ENCODE peak calls at places on chromosomes 11 and 22, in ten cellular contexts. One of them, this sample, is unnamed.

GRCh38 chr11:2759228-2760195 is 59.7 kb upstream of the KCNQ1OT1 start:
- DNase-seq in A549: no peak
- DNase-seq in keratinocyte: no peak
- DNase-seq in K562: no peak
- DNase-seq in fibroblast of lung: no peak
- DNase-seq in neural progenitor cell: no peak
- DNase-seq in mammary epithelial cell: no peak
- DNase-seq in IMR-90: no peak
- DNase-seq in GM23248: no peak
- DNase-seq in PC-3: no peak
- DNase-seq in this sample: no peak

GRCh38 chr22:42754658-42755057 is 34.0 kb upstream of the A4GALT start:
- DNase-seq in A549: peak; percentile 97
- DNase-seq in keratinocyte: no peak
- DNase-seq in K562: peak; percentile 42
- DNase-seq in fibroblast of lung: peak; percentile 91
- DNase-seq in neural progenitor cell: no peak
- DNase-seq in mammary epithelial cell: peak; percentile 25
- DNase-seq in IMR-90: peak; percentile 92
- DNase-seq in GM23248: peak; percentile 88
- DNase-seq in PC-3: peak; percentile 23
- DNase-seq in this sample: no peak

GRCh38 chr22:28142361-28142801 is 223.3 kb upstream of the PITPNB start:
- DNase-seq in A549: no peak
- DNase-seq in keratinocyte: no peak
- DNase-seq in K562: no peak
- DNase-seq in fibroblast of lung: peak; percentile 92
- DNase-seq in neural progenitor cell: peak; percentile 10
- DNase-seq in mammary epithelial cell: peak; percentile 20
- DNase-seq in IMR-90: peak; percentile 85
- DNase-seq in GM23248: peak; percentile 91
- DNase-seq in PC-3: peak; percentile 12
- DNase-seq in this sample: no peak

GRCh38 chr11:63779044-63779443 is 10.5 kb upstream of the ZFTA start:
- DNase-seq in A549: no peak
- DNase-seq in keratinocyte: no peak
- DNase-seq in K562: no peak
- DNase-seq in fibroblast of lung: no peak
- DNase-seq in neural progenitor cell: no peak
- DNase-seq in mammary epithelial cell: no peak
- DNase-seq in IMR-90: no peak
- DNase-seq in GM23248: no peak
- DNase-seq in PC-3: no peak
- DNase-seq in this sample: no peak

GRCh38 chr22:45183974-45184373 is 20.2 kb downstream of the NUP50 start:
- DNase-seq in A549: no peak
- DNase-seq in keratinocyte: no peak
- DNase-seq in K562: no peak
- DNase-seq in fibroblast of lung: no peak
- DNase-seq in neural progenitor cell: no peak
- DNase-seq in mammary epithelial cell: no peak
- DNase-seq in IMR-90: no peak
- DNase-seq in GM23248: no peak
- DNase-seq in PC-3: no peak
- DNase-seq in this sample: no peak

GRCh38 chr11:66443602-66444001 is 5.0 kb upstream of the MRPL11 start:
- DNase-seq in A549: peak; percentile 59
- DNase-seq in keratinocyte: no peak
- DNase-seq in K562: no peak
- DNase-seq in fibroblast of lung: peak; percentile 79
- DNase-seq in neural progenitor cell: no peak
- DNase-seq in mammary epithelial cell: peak; percentile 91
- DNase-seq in IMR-90: peak; percentile 92
- DNase-seq in GM23248: peak; percentile 94
- DNase-seq in PC-3: peak; percentile 98
- DNase-seq in this sample: no peak

GRCh38 chr22:32799516-32799915 is 2.0 kb upstream of the TIMP3 start:
- DNase-seq in A549: no peak
- DNase-seq in keratinocyte: no peak
- DNase-seq in K562: no peak
- DNase-seq in fibroblast of lung: no peak
- DNase-seq in neural progenitor cell: no peak
- DNase-seq in mammary epithelial cell: no peak
- DNase-seq in IMR-90: no peak
- DNase-seq in GM23248: no peak
- DNase-seq in PC-3: no peak
- DNase-seq in this sample: no peak

GRCh38 chr11:76225122-76225584 is 18.9 kb upstream of the WNT11 start:
- DNase-seq in A549: no peak
- DNase-seq in keratinocyte: no peak
- DNase-seq in K562: no peak
- DNase-seq in fibroblast of lung: no peak
- DNase-seq in neural progenitor cell: no peak
- DNase-seq in mammary epithelial cell: no peak
- DNase-seq in IMR-90: no peak
- DNase-seq in GM23248: peak; percentile 23
- DNase-seq in PC-3: no peak
- DNase-seq in this sample: no peak

GRCh38 chr11:44600739-44601416 is 35.4 kb downstream of the CD82 start:
- DNase-seq in A549: no peak
- DNase-seq in keratinocyte: no peak
- DNase-seq in K562: no peak
- DNase-seq in fibroblast of lung: peak; percentile 68
- DNase-seq in neural progenitor cell: no peak
- DNase-seq in mammary epithelial cell: no peak
- DNase-seq in IMR-90: peak; percentile 20
- DNase-seq in GM23248: no peak
- DNase-seq in PC-3: no peak
- DNase-seq in this sample: no peak

GRCh38 chr11:44604171-44604581 is 38.7 kb downstream of the CD82 start:
- DNase-seq in A549: no peak
- DNase-seq in keratinocyte: no peak
- DNase-seq in K562: no peak
- DNase-seq in fibroblast of lung: no peak
- DNase-seq in neural progenitor cell: no peak
- DNase-seq in mammary epithelial cell: no peak
- DNase-seq in IMR-90: peak; percentile 53
- DNase-seq in GM23248: peak; percentile 56
- DNase-seq in PC-3: peak; percentile 21
- DNase-seq in this sample: no peak

GRCh38 chr11:44600261-44600660 is 34.8 kb downstream of the CD82 start:
- DNase-seq in A549: no peak
- DNase-seq in keratinocyte: no peak
- DNase-seq in K562: no peak
- DNase-seq in fibroblast of lung: no peak
- DNase-seq in neural progenitor cell: no peak
- DNase-seq in mammary epithelial cell: no peak
- DNase-seq in IMR-90: no peak
- DNase-seq in GM23248: no peak
- DNase-seq in PC-3: no peak
- DNase-seq in this sample: no peak

GRCh38 chr11:44602810-44603410 is 37.4 kb downstream of the CD82 start:
- DNase-seq in A549: no peak
- DNase-seq in keratinocyte: no peak
- DNase-seq in K562: no peak
- DNase-seq in fibroblast of lung: no peak
- DNase-seq in neural progenitor cell: no peak
- DNase-seq in mammary epithelial cell: no peak
- DNase-seq in IMR-90: no peak
- DNase-seq in GM23248: no peak
- DNase-seq in PC-3: no peak
- DNase-seq in this sample: no peak

DNA sequence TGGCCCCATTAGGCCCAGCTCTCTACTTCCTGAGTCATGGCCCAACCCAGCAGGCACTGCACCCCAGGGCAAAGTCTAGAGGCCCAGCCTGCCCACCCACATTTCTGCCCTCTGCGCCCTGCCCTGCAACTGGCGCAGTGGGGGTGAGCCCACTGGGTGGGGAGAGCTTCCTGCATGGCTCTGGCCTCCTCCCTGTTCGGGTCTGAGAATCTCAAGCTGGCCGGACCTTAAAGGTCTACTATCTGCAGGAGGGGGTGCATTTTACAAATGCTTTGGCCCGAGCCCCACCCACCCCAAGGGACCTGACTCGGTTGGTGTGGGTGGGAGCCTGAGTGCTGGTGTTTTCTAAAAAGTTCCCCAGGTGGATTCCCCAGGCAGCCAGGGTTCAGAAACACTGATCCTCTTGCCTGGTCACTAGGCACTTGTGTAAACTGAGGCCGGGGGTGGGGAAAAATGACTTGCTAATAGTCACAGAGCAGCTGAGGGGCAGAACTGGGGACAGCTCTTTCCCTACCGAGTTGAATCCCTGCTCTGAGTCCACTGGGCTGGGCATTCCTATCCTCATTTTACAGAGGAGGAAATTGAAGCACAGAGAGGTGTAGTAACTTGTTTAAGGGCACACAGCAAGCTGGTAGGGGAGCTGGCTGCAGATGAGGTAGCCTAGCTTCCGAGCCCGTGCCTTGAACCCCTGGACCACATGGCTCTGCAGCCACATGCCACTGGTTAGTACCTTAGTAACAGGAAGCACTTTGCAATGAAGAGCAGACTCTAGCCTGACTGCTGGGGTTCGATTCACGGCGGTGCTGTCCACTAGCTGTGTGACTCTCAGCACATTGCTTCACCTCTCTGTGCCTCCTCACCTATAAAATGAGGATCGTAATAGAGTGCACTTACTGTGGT is 36.3 kb downstream of the CD82 start:
- DNase-seq in A549: no peak
- DNase-seq in keratinocyte: no peak
- DNase-seq in K562: no peak
- DNase-seq in fibroblast of lung: no peak
- DNase-seq in neural progenitor cell: no peak
- DNase-seq in mammary epithelial cell: no peak
- DNase-seq in IMR-90: no peak
- DNase-seq in GM23248: no peak
- DNase-seq in PC-3: no peak
- DNase-seq in this sample: no peak
- H3K4me2 ChIP-seq in A549: no peak overlapping the region
- H3K4me2 ChIP-seq in keratinocyte: no peak overlapping the region
- H3K4me2 ChIP-seq in K562: no peak overlapping the region
- H3K4me2 ChIP-seq in fibroblast of lung: no peak overlapping the region
- H3K4me2 ChIP-seq in neural progenitor cell: no peak overlapping the region
- H3K4me2 ChIP-seq in mammary epithelial cell: no peak overlapping the region
- H3K4me2 ChIP-seq in IMR-90: no peak overlapping the region
- H3K4me2 ChIP-seq in GM23248: no peak overlapping the region
- H3K4me2 ChIP-seq in PC-3: no peak overlapping the region
- H3K4me2 ChIP-seq in this sample: no peak overlapping the region

GRCh38 chr22:47030881-47031627 is 268.6 kb downstream of the TBC1D22A start:
- DNase-seq in A549: no peak
- DNase-seq in keratinocyte: no peak
- DNase-seq in K562: peak; percentile 22
- DNase-seq in fibroblast of lung: no peak
- DNase-seq in neural progenitor cell: no peak
- DNase-seq in mammary epithelial cell: no peak
- DNase-seq in IMR-90: no peak
- DNase-seq in GM23248: peak; percentile 93
- DNase-seq in PC-3: peak; percentile 8
- DNase-seq in this sample: no peak

GRCh38 chr22:47032956-47033647 is 270.7 kb downstream of the TBC1D22A start:
- DNase-seq in A549: no peak
- DNase-seq in keratinocyte: no peak
- DNase-seq in K562: no peak
- DNase-seq in fibroblast of lung: no peak
- DNase-seq in neural progenitor cell: no peak
- DNase-seq in mammary epithelial cell: no peak
- DNase-seq in IMR-90: no peak
- DNase-seq in GM23248: no peak
- DNase-seq in PC-3: no peak
- DNase-seq in this sample: no peak

GRCh38 chr22:47033648-47034000 is 271.2 kb downstream of the TBC1D22A start:
- DNase-seq in A549: no peak
- DNase-seq in keratinocyte: no peak
- DNase-seq in K562: no peak
- DNase-seq in fibroblast of lung: no peak
- DNase-seq in neural progenitor cell: no peak
- DNase-seq in mammary epithelial cell: no peak
- DNase-seq in IMR-90: no peak
- DNase-seq in GM23248: no peak
- DNase-seq in PC-3: no peak
- DNase-seq in this sample: no peak

GRCh38 chr22:47031628-47031915 is 269.1 kb downstream of the TBC1D22A start:
- DNase-seq in A549: no peak
- DNase-seq in keratinocyte: no peak
- DNase-seq in K562: no peak
- DNase-seq in fibroblast of lung: no peak
- DNase-seq in neural progenitor cell: no peak
- DNase-seq in mammary epithelial cell: no peak
- DNase-seq in IMR-90: no peak
- DNase-seq in GM23248: no peak
- DNase-seq in PC-3: no peak
- DNase-seq in this sample: no peak

GRCh38 chr22:47032091-47032943 is 269.9 kb downstream of the TBC1D22A start:
- DNase-seq in A549: no peak
- DNase-seq in keratinocyte: no peak
- DNase-seq in K562: no peak
- DNase-seq in fibroblast of lung: no peak
- DNase-seq in neural progenitor cell: no peak
- DNase-seq in mammary epithelial cell: no peak
- DNase-seq in IMR-90: no peak
- DNase-seq in GM23248: peak; percentile 19
- DNase-seq in PC-3: no peak
- DNase-seq in this sample: no peak
- H3K4me1 ChIP-seq in A549: no peaks in the 10 kb centered on the region
- H3K4me1 ChIP-seq in keratinocyte: peaks cover 18% of the 10 kb centered on the region
- H3K4me1 ChIP-seq in K562: peaks cover 20% of the 10 kb centered on the region
- H3K4me1 ChIP-seq in fibroblast of lung: no peaks in the 10 kb centered on the region
- H3K4me1 ChIP-seq in neural progenitor cell: peaks cover 22% of the 10 kb centered on the region
- H3K4me1 ChIP-seq in mammary epithelial cell: no peaks in the 10 kb centered on the region
- H3K4me1 ChIP-seq in IMR-90: peaks cover 2% of the 10 kb centered on the region
- H3K4me1 ChIP-seq in GM23248: peaks cover 10% of the 10 kb centered on the region
- H3K4me1 ChIP-seq in PC-3: peaks cover 6% of the 10 kb centered on the region
- H3K4me1 ChIP-seq in this sample: peaks cover 15% of the 10 kb centered on the region

GRCh38 chr11:119193626-119194025 is 8.4 kb downstream of the NHERF4 start:
- DNase-seq in A549: no peak
- DNase-seq in keratinocyte: no peak
- DNase-seq in K562: no peak
- DNase-seq in fibroblast of lung: no peak
- DNase-seq in neural progenitor cell: no peak
- DNase-seq in mammary epithelial cell: no peak
- DNase-seq in IMR-90: no peak
- DNase-seq in GM23248: no peak
- DNase-seq in PC-3: no peak
- DNase-seq in this sample: no peak

GRCh38 chr11:119196833-119197483 is 9.2 kb upstream of the CBL start:
- DNase-seq in A549: peak; percentile 82
- DNase-seq in keratinocyte: no peak
- DNase-seq in K562: peak; percentile 75
- DNase-seq in fibroblast of lung: peak; percentile 86
- DNase-seq in neural progenitor cell: peak; percentile 84
- DNase-seq in mammary epithelial cell: peak; percentile 80
- DNase-seq in IMR-90: peak; percentile 85
- DNase-seq in GM23248: peak; percentile 89
- DNase-seq in PC-3: peak; percentile 94
- DNase-seq in this sample: peak; percentile 79

GRCh38 chr11:119194811-119195210 is 9.5 kb downstream of the NHERF4 start:
- DNase-seq in A549: no peak
- DNase-seq in keratinocyte: no peak
- DNase-seq in K562: no peak
- DNase-seq in fibroblast of lung: no peak
- DNase-seq in neural progenitor cell: no peak
- DNase-seq in mammary epithelial cell: no peak
- DNase-seq in IMR-90: no peak
- DNase-seq in GM23248: no peak
- DNase-seq in PC-3: no peak
- DNase-seq in this sample: no peak

GRCh38 chr11:119193001-119193400 is 7.7 kb downstream of the NHERF4 start:
- DNase-seq in A549: no peak
- DNase-seq in keratinocyte: no peak
- DNase-seq in K562: no peak
- DNase-seq in fibroblast of lung: no peak
- DNase-seq in neural progenitor cell: no peak
- DNase-seq in mammary epithelial cell: no peak
- DNase-seq in IMR-90: no peak
- DNase-seq in GM23248: no peak
- DNase-seq in PC-3: no peak
- DNase-seq in this sample: no peak

GRCh38 chr11:119195680-119196079 is 10.4 kb downstream of the NHERF4 start:
- DNase-seq in A549: peak; percentile 63
- DNase-seq in keratinocyte: no peak
- DNase-seq in K562: peak; percentile 58
- DNase-seq in fibroblast of lung: peak; percentile 50
- DNase-seq in neural progenitor cell: peak; percentile 63
- DNase-seq in mammary epithelial cell: peak; percentile 48
- DNase-seq in IMR-90: peak; percentile 58
- DNase-seq in GM23248: peak; percentile 75
- DNase-seq in PC-3: peak; percentile 73
- DNase-seq in this sample: no peak
- H3K4me2 ChIP-seq in A549: peak overlapping the region; percentile 13
- H3K4me2 ChIP-seq in keratinocyte: no peak overlapping the region
- H3K4me2 ChIP-seq in K562: no peak overlapping the region
- H3K4me2 ChIP-seq in fibroblast of lung: no peak overlapping the region
- H3K4me2 ChIP-seq in neural progenitor cell: peak overlapping the region; percentile 31
- H3K4me2 ChIP-seq in mammary epithelial cell: no peak overlapping the region
- H3K4me2 ChIP-seq in IMR-90: peak overlapping the region; percentile 32
- H3K4me2 ChIP-seq in GM23248: no peak overlapping the region
- H3K4me2 ChIP-seq in PC-3: peak overlapping the region; percentile 22
- H3K4me2 ChIP-seq in this sample: no peak overlapping the region

DNA sequence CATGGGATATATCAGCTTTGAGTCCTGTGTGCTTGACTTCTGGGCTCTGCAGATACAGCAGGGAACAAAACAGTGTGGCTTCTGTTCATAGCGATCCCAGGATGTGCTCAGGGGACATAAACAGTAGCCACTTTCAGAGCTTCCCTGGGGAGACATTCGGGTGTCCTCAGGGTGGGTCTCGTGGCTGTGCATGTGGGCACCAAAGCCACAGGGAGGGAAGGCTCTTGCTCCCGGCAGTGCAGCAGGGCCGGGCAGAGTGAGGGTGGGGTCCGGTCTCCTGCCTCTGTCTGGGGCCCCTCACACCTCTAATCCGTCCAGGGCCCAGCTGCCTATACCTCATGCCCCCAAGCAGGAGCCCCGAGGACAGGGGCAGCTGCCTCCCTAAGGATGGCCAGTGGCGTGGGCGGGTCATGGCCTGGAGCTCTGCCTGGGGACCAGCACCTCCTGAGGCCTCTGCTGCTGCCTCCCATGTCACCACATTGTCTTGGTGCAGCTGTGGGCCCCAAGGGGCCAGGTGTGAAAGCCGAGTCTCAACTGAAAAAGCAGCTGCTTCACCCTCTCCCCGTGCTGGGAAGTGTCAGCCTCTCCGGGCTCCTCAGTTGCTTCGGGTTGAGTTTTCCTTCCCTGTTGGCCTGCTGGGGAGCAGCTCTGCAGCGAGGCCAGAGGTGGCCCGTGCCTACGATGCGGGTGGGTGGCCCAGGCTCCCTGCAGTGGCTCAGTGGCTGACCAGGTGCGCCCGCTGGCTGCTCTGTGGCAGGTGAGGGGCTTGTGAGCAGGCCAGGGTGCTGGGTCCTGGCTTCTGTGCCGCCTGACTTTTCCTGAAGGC is 3.8 kb downstream of the TPCN2 start:
- DNase-seq in A549: no peak
- DNase-seq in keratinocyte: no peak
- DNase-seq in K562: no peak
- DNase-seq in fibroblast of lung: no peak
- DNase-seq in neural progenitor cell: no peak
- DNase-seq in mammary epithelial cell: no peak
- DNase-seq in IMR-90: no peak
- DNase-seq in GM23248: no peak
- DNase-seq in PC-3: no peak
- DNase-seq in this sample: no peak
- H3K4me1 ChIP-seq in A549: peaks cover 10% of the 10 kb centered on the region
- H3K4me1 ChIP-seq in keratinocyte: peaks cover 24% of the 10 kb centered on the region
- H3K4me1 ChIP-seq in K562: peaks cover 39% of the 10 kb centered on the region
- H3K4me1 ChIP-seq in fibroblast of lung: peaks cover 12% of the 10 kb centered on the region
- H3K4me1 ChIP-seq in neural progenitor cell: peaks cover 12% of the 10 kb centered on the region
- H3K4me1 ChIP-seq in mammary epithelial cell: peaks cover 8% of the 10 kb centered on the region
- H3K4me1 ChIP-seq in IMR-90: peaks cover 9% of the 10 kb centered on the region
- H3K4me1 ChIP-seq in GM23248: peaks cover 10% of the 10 kb centered on the region
- H3K4me1 ChIP-seq in PC-3: peaks cover 15% of the 10 kb centered on the region
- H3K4me1 ChIP-seq in this sample: peaks cover 8% of the 10 kb centered on the region